ENCODE peak calls at places on chromosomes 3 and 15, in seven cellular contexts. One of them, this sample, is unnamed.

GRCh38 chr3:195001961-195002861 is 268.7 kb downstream of the XXYLT1 start:
- DNase-seq in EH: peak
- DNase-seq in stimulated activated CD4-positive, alpha-beta T cell treated with anti-CD3 and anti-CD28 coated beads, TNF-alpha, amount 100 ng/mL, for 48 hours: no peak
- DNase-seq in left ventricle myocardium inferior: peak
- DNase-seq in Panc1: peak
- DNase-seq in T-helper 1 cell: no peak
- DNase-seq in ACHN: peak
- DNase-seq in this sample: no peak

GRCh38 chr15:101466188-101466587 is 23.3 kb downstream of the PCSK6 start:
- DNase-seq in EH: no peak
- DNase-seq in stimulated activated CD4-positive, alpha-beta T cell treated with anti-CD3 and anti-CD28 coated beads, TNF-alpha, amount 100 ng/mL, for 48 hours: no peak
- DNase-seq in left ventricle myocardium inferior: no peak
- DNase-seq in Panc1: no peak
- DNase-seq in T-helper 1 cell: no peak
- DNase-seq in ACHN: no peak
- DNase-seq in this sample: no peak

GRCh38 chr3:187624588-187624987 is 45.6 kb downstream of the SST start:
- DNase-seq in EH: peak
- DNase-seq in stimulated activated CD4-positive, alpha-beta T cell treated with anti-CD3 and anti-CD28 coated beads, TNF-alpha, amount 100 ng/mL, for 48 hours: no peak
- DNase-seq in left ventricle myocardium inferior: no peak
- DNase-seq in Panc1: no peak
- DNase-seq in T-helper 1 cell: no peak
- DNase-seq in ACHN: no peak
- DNase-seq in this sample: no peak

GRCh38 chr15:31489801-31490646 is 163.4 kb downstream of the KLF13 start:
- DNase-seq in EH: peak
- DNase-seq in stimulated activated CD4-positive, alpha-beta T cell treated with anti-CD3 and anti-CD28 coated beads, TNF-alpha, amount 100 ng/mL, for 48 hours: no peak
- DNase-seq in left ventricle myocardium inferior: no peak
- DNase-seq in Panc1: no peak
- DNase-seq in T-helper 1 cell: no peak
- DNase-seq in ACHN: peak
- DNase-seq in this sample: peak

GRCh38 chr3:53806182-53807116 is 39.8 kb downstream of the CHDH start:
- DNase-seq in EH: peak
- DNase-seq in stimulated activated CD4-positive, alpha-beta T cell treated with anti-CD3 and anti-CD28 coated beads, TNF-alpha, amount 100 ng/mL, for 48 hours: no peak
- DNase-seq in left ventricle myocardium inferior: no peak
- DNase-seq in Panc1: no peak
- DNase-seq in T-helper 1 cell: no peak
- DNase-seq in ACHN: peak
- DNase-seq in this sample: peak

GRCh38 chr3:108757404-108757982 is at the start of gene RETNLB:
- DNase-seq in EH: no peak
- DNase-seq in stimulated activated CD4-positive, alpha-beta T cell treated with anti-CD3 and anti-CD28 coated beads, TNF-alpha, amount 100 ng/mL, for 48 hours: no peak
- DNase-seq in left ventricle myocardium inferior: no peak
- DNase-seq in Panc1: no peak
- DNase-seq in T-helper 1 cell: no peak
- DNase-seq in ACHN: no peak
- DNase-seq in this sample: no peak

GRCh38 chr3:15297592-15298350 is 34.6 kb downstream of the SH3BP5 start:
- DNase-seq in EH: no peak
- DNase-seq in stimulated activated CD4-positive, alpha-beta T cell treated with anti-CD3 and anti-CD28 coated beads, TNF-alpha, amount 100 ng/mL, for 48 hours: no peak
- DNase-seq in left ventricle myocardium inferior: no peak
- DNase-seq in Panc1: no peak
- DNase-seq in T-helper 1 cell: no peak
- DNase-seq in ACHN: no peak
- DNase-seq in this sample: no peak

GRCh38 chr3:12871404-12871983 is 30.1 kb upstream of the RPL32 start:
- DNase-seq in EH: no peak
- DNase-seq in stimulated activated CD4-positive, alpha-beta T cell treated with anti-CD3 and anti-CD28 coated beads, TNF-alpha, amount 100 ng/mL, for 48 hours: no peak
- DNase-seq in left ventricle myocardium inferior: no peak
- DNase-seq in Panc1: no peak
- DNase-seq in T-helper 1 cell: no peak
- DNase-seq in ACHN: no peak
- DNase-seq in this sample: no peak

GRCh38 chr3:72960812-72961518 is 35.6 kb upstream of the PPP4R2 start:
- DNase-seq in EH: peak
- DNase-seq in stimulated activated CD4-positive, alpha-beta T cell treated with anti-CD3 and anti-CD28 coated beads, TNF-alpha, amount 100 ng/mL, for 48 hours: no peak
- DNase-seq in left ventricle myocardium inferior: peak
- DNase-seq in Panc1: no peak
- DNase-seq in T-helper 1 cell: no peak
- DNase-seq in ACHN: no peak
- DNase-seq in this sample: peak

GRCh38 chr3:155019576-155019975 is 60.5 kb upstream of the MME start:
- DNase-seq in EH: peak
- DNase-seq in stimulated activated CD4-positive, alpha-beta T cell treated with anti-CD3 and anti-CD28 coated beads, TNF-alpha, amount 100 ng/mL, for 48 hours: no peak
- DNase-seq in left ventricle myocardium inferior: no peak
- DNase-seq in Panc1: no peak
- DNase-seq in T-helper 1 cell: no peak
- DNase-seq in ACHN: no peak
- DNase-seq in this sample: no peak

GRCh38 chr3:187839422-187839821 is 94.2 kb upstream of the BCL6 start:
- DNase-seq in EH: no peak
- DNase-seq in stimulated activated CD4-positive, alpha-beta T cell treated with anti-CD3 and anti-CD28 coated beads, TNF-alpha, amount 100 ng/mL, for 48 hours: no peak
- DNase-seq in left ventricle myocardium inferior: no peak
- DNase-seq in Panc1: no peak
- DNase-seq in T-helper 1 cell: no peak
- DNase-seq in ACHN: no peak
- DNase-seq in this sample: no peak

GRCh38 chr3:161673845-161674244 is 177.2 kb downstream of the OTOL1 start:
- DNase-seq in EH: no peak
- DNase-seq in stimulated activated CD4-positive, alpha-beta T cell treated with anti-CD3 and anti-CD28 coated beads, TNF-alpha, amount 100 ng/mL, for 48 hours: no peak
- DNase-seq in left ventricle myocardium inferior: no peak
- DNase-seq in Panc1: no peak
- DNase-seq in T-helper 1 cell: no peak
- DNase-seq in ACHN: no peak
- DNase-seq in this sample: no peak

GRCh38 chr15:36161781-36162212 is 417.6 kb upstream of the CDIN1 start:
- DNase-seq in EH: peak
- DNase-seq in stimulated activated CD4-positive, alpha-beta T cell treated with anti-CD3 and anti-CD28 coated beads, TNF-alpha, amount 100 ng/mL, for 48 hours: no peak
- DNase-seq in left ventricle myocardium inferior: peak
- DNase-seq in Panc1: no peak
- DNase-seq in T-helper 1 cell: no peak
- DNase-seq in ACHN: no peak
- DNase-seq in this sample: peak

GRCh38 chr3:41975421-41976103 is 13.7 kb upstream of the ULK4 start:
- DNase-seq in EH: peak
- DNase-seq in stimulated activated CD4-positive, alpha-beta T cell treated with anti-CD3 and anti-CD28 coated beads, TNF-alpha, amount 100 ng/mL, for 48 hours: no peak
- DNase-seq in left ventricle myocardium inferior: no peak
- DNase-seq in Panc1: no peak
- DNase-seq in T-helper 1 cell: no peak
- DNase-seq in ACHN: no peak
- DNase-seq in this sample: no peak

GRCh38 chr15:38809621-38810020 is 245.0 kb upstream of the RASGRP1 start:
- DNase-seq in EH: peak
- DNase-seq in stimulated activated CD4-positive, alpha-beta T cell treated with anti-CD3 and anti-CD28 coated beads, TNF-alpha, amount 100 ng/mL, for 48 hours: no peak
- DNase-seq in left ventricle myocardium inferior: no peak
- DNase-seq in Panc1: no peak
- DNase-seq in T-helper 1 cell: no peak
- DNase-seq in ACHN: no peak
- DNase-seq in this sample: no peak

GRCh38 chr15:51837784-51838183 is 8.3 kb downstream of the TMOD3 start:
- DNase-seq in EH: peak
- DNase-seq in stimulated activated CD4-positive, alpha-beta T cell treated with anti-CD3 and anti-CD28 coated beads, TNF-alpha, amount 100 ng/mL, for 48 hours: no peak
- DNase-seq in left ventricle myocardium inferior: no peak
- DNase-seq in Panc1: no peak
- DNase-seq in T-helper 1 cell: no peak
- DNase-seq in ACHN: peak
- DNase-seq in this sample: no peak

GRCh38 chr3:73351423-73352071 is 273.2 kb downstream of the PDZRN3 start:
- DNase-seq in EH: peak
- DNase-seq in stimulated activated CD4-positive, alpha-beta T cell treated with anti-CD3 and anti-CD28 coated beads, TNF-alpha, amount 100 ng/mL, for 48 hours: no peak
- DNase-seq in left ventricle myocardium inferior: peak
- DNase-seq in Panc1: no peak
- DNase-seq in T-helper 1 cell: no peak
- DNase-seq in ACHN: no peak
- DNase-seq in this sample: no peak

GRCh38 chr3:138317687-138318086 is 12.0 kb downstream of the NME9 start:
- DNase-seq in EH: no peak
- DNase-seq in stimulated activated CD4-positive, alpha-beta T cell treated with anti-CD3 and anti-CD28 coated beads, TNF-alpha, amount 100 ng/mL, for 48 hours: no peak
- DNase-seq in left ventricle myocardium inferior: no peak
- DNase-seq in Panc1: no peak
- DNase-seq in T-helper 1 cell: no peak
- DNase-seq in ACHN: no peak
- DNase-seq in this sample: no peak

GRCh38 chr3:13463618-13464400 is 16.3 kb upstream of the HDAC11 start:
- DNase-seq in EH: no peak
- DNase-seq in stimulated activated CD4-positive, alpha-beta T cell treated with anti-CD3 and anti-CD28 coated beads, TNF-alpha, amount 100 ng/mL, for 48 hours: no peak
- DNase-seq in left ventricle myocardium inferior: no peak
- DNase-seq in Panc1: no peak
- DNase-seq in T-helper 1 cell: no peak
- DNase-seq in ACHN: no peak
- DNase-seq in this sample: no peak

GRCh38 chr15:33526532-33526931 is 215.8 kb downstream of the RYR3 start:
- DNase-seq in EH: no peak
- DNase-seq in stimulated activated CD4-positive, alpha-beta T cell treated with anti-CD3 and anti-CD28 coated beads, TNF-alpha, amount 100 ng/mL, for 48 hours: no peak
- DNase-seq in left ventricle myocardium inferior: no peak
- DNase-seq in Panc1: no peak
- DNase-seq in T-helper 1 cell: no peak
- DNase-seq in ACHN: no peak
- DNase-seq in this sample: no peak

GRCh38 chr15:61449306-61449705 is 220.2 kb upstream of the RORA start:
- DNase-seq in EH: peak
- DNase-seq in stimulated activated CD4-positive, alpha-beta T cell treated with anti-CD3 and anti-CD28 coated beads, TNF-alpha, amount 100 ng/mL, for 48 hours: no peak
- DNase-seq in left ventricle myocardium inferior: no peak
- DNase-seq in Panc1: no peak
- DNase-seq in T-helper 1 cell: no peak
- DNase-seq in ACHN: no peak
- DNase-seq in this sample: no peak

GRCh38 chr15:89575656-89576416 is 567 bp downstream of the TICRR start:
- DNase-seq in EH: peak
- DNase-seq in stimulated activated CD4-positive, alpha-beta T cell treated with anti-CD3 and anti-CD28 coated beads, TNF-alpha, amount 100 ng/mL, for 48 hours: no peak
- DNase-seq in left ventricle myocardium inferior: peak
- DNase-seq in Panc1: no peak
- DNase-seq in T-helper 1 cell: no peak
- DNase-seq in ACHN: no peak
- DNase-seq in this sample: no peak

GRCh38 chr15:23645379-23646164 is 2.1 kb downstream of the MAGEL2 start:
- DNase-seq in EH: no peak
- DNase-seq in stimulated activated CD4-positive, alpha-beta T cell treated with anti-CD3 and anti-CD28 coated beads, TNF-alpha, amount 100 ng/mL, for 48 hours: no peak
- DNase-seq in left ventricle myocardium inferior: no peak
- DNase-seq in Panc1: no peak
- DNase-seq in T-helper 1 cell: no peak
- DNase-seq in ACHN: no peak
- DNase-seq in this sample: no peak

GRCh38 chr15:82571722-82572222 is 31.5 kb upstream of the RPS17 start:
- DNase-seq in EH: peak
- DNase-seq in stimulated activated CD4-positive, alpha-beta T cell treated with anti-CD3 and anti-CD28 coated beads, TNF-alpha, amount 100 ng/mL, for 48 hours: no peak
- DNase-seq in left ventricle myocardium inferior: peak
- DNase-seq in Panc1: no peak
- DNase-seq in T-helper 1 cell: no peak
- DNase-seq in ACHN: peak
- DNase-seq in this sample: peak

GRCh38 chr3:78846688-78847087 is 921.1 kb downstream of the ROBO1 start:
- DNase-seq in EH: peak
- DNase-seq in stimulated activated CD4-positive, alpha-beta T cell treated with anti-CD3 and anti-CD28 coated beads, TNF-alpha, amount 100 ng/mL, for 48 hours: no peak
- DNase-seq in left ventricle myocardium inferior: no peak
- DNase-seq in Panc1: no peak
- DNase-seq in T-helper 1 cell: no peak
- DNase-seq in ACHN: no peak
- DNase-seq in this sample: no peak

GRCh38 chr15:95017950-95018349 is 786.6 kb downstream of the MCTP2 start:
- DNase-seq in EH: no peak
- DNase-seq in stimulated activated CD4-positive, alpha-beta T cell treated with anti-CD3 and anti-CD28 coated beads, TNF-alpha, amount 100 ng/mL, for 48 hours: no peak
- DNase-seq in left ventricle myocardium inferior: peak
- DNase-seq in Panc1: no peak
- DNase-seq in T-helper 1 cell: no peak
- DNase-seq in ACHN: no peak
- DNase-seq in this sample: no peak

GRCh38 chr3:148600902-148601765 is 96.6 kb upstream of the AGTR1 start:
- DNase-seq in EH: no peak
- DNase-seq in stimulated activated CD4-positive, alpha-beta T cell treated with anti-CD3 and anti-CD28 coated beads, TNF-alpha, amount 100 ng/mL, for 48 hours: no peak
- DNase-seq in left ventricle myocardium inferior: no peak
- DNase-seq in Panc1: no peak
- DNase-seq in T-helper 1 cell: no peak
- DNase-seq in ACHN: no peak
- DNase-seq in this sample: no peak